ENCODE peak calls at places on chromosome 21, in five cellular contexts. One of them, this sample, is unnamed.

GRCh38 chr21:39660191-39660590 is 47.5 kb downstream of the B3GALT5 start:
- DNase-seq in RCC 7860: peak; percentile 24
- DNase-seq in EL: peak; percentile 37
- DNase-seq in SK-MEL-5: no peak
- DNase-seq in cardiac muscle cell: peak; percentile 27
- DNase-seq in this sample: peak; percentile 20

GRCh38 chr21:43812139-43812821 is 22.9 kb downstream of the RRP1 start:
- DNase-seq in RCC 7860: no peak
- DNase-seq in cardiac muscle cell: no peak
- DNase-seq in SK-MEL-5: no peak
- DNase-seq in EL: no peak
- DNase-seq in this sample: peak; percentile 23

GRCh38 chr21:38879912-38880577 is 74.3 kb downstream of the ETS2 start:
- DNase-seq in SK-MEL-5: no peak
- DNase-seq in EL: no peak
- DNase-seq in cardiac muscle cell: no peak
- DNase-seq in RCC 7860: no peak
- DNase-seq in this sample: no peak

GRCh38 chr21:41878831-41879189 is 334 bp downstream of the PRDM15 start:
- DNase-seq in cardiac muscle cell: peak; percentile 89
- DNase-seq in EL: peak; percentile 76
- DNase-seq in SK-MEL-5: peak; percentile 71
- DNase-seq in RCC 7860: peak; percentile 35
- DNase-seq in this sample: peak; percentile 86

GRCh38 chr21:46159841-46160562 is 4.6 kb upstream of the FTCD start:
- DNase-seq in cardiac muscle cell: no peak
- DNase-seq in EL: no peak
- DNase-seq in SK-MEL-5: no peak
- DNase-seq in RCC 7860: no peak
- DNase-seq in this sample: no peak

GRCh38 chr21:33801424-33802405 is 113.9 kb downstream of the ATP5PO start:
- DNase-seq in RCC 7860: peak; percentile 35
- DNase-seq in cardiac muscle cell: no peak
- DNase-seq in EL: peak; percentile 90
- DNase-seq in SK-MEL-5: peak; percentile 57
- DNase-seq in this sample: peak; percentile 44

GRCh38 chr21:38948981-38949380 is 143.3 kb downstream of the ETS2 start:
- DNase-seq in EL: no peak
- DNase-seq in RCC 7860: no peak
- DNase-seq in cardiac muscle cell: no peak
- DNase-seq in SK-MEL-5: no peak
- DNase-seq in this sample: no peak

GRCh38 chr21:41712201-41712600 is 54.7 kb downstream of the RIPK4 start:
- DNase-seq in EL: no peak
- DNase-seq in RCC 7860: no peak
- DNase-seq in SK-MEL-5: no peak
- DNase-seq in cardiac muscle cell: no peak
- DNase-seq in this sample: no peak

GRCh38 chr21:41821081-41821755 is 54.4 kb upstream of the RIPK4 start:
- DNase-seq in EL: no peak
- DNase-seq in SK-MEL-5: no peak
- DNase-seq in cardiac muscle cell: no peak
- DNase-seq in RCC 7860: no peak
- DNase-seq in this sample: no peak

GRCh38 chr21:34147835-34148804 is 74.7 kb downstream of the MRPS6 start:
- DNase-seq in RCC 7860: no peak
- DNase-seq in EL: peak; percentile 11
- DNase-seq in SK-MEL-5: no peak
- DNase-seq in cardiac muscle cell: peak; percentile 20
- DNase-seq in this sample: no peak

GRCh38 chr21:44816761-44817505 is 929 bp downstream of the SUMO3 start:
- DNase-seq in EL: no peak
- DNase-seq in SK-MEL-5: no peak
- DNase-seq in cardiac muscle cell: no peak
- DNase-seq in RCC 7860: no peak
- DNase-seq in this sample: no peak

GRCh38 chr21:24727803-24728425 is 879.4 kb downstream of the MRPL39 start:
- DNase-seq in EL: no peak
- DNase-seq in RCC 7860: no peak
- DNase-seq in SK-MEL-5: no peak
- DNase-seq in cardiac muscle cell: no peak
- DNase-seq in this sample: no peak

GRCh38 chr21:25171438-25171837 is 435.8 kb downstream of the MRPL39 start:
- DNase-seq in SK-MEL-5: no peak
- DNase-seq in EL: peak; percentile 21
- DNase-seq in cardiac muscle cell: peak; percentile 36
- DNase-seq in RCC 7860: peak; percentile 68
- DNase-seq in this sample: no peak

GRCh38 chr21:35234725-35235124 is 185.6 kb upstream of the RUNX1 start:
- DNase-seq in EL: no peak
- DNase-seq in RCC 7860: no peak
- DNase-seq in SK-MEL-5: no peak
- DNase-seq in cardiac muscle cell: no peak
- DNase-seq in this sample: no peak

GRCh38 chr21:17793271-17793670 is 25.9 kb downstream of the C21orf91 start:
- DNase-seq in EL: no peak
- DNase-seq in cardiac muscle cell: no peak
- DNase-seq in SK-MEL-5: no peak
- DNase-seq in RCC 7860: no peak
- DNase-seq in this sample: no peak

GRCh38 chr21:38859852-38860251 is 54.1 kb downstream of the ETS2 start:
- DNase-seq in SK-MEL-5: no peak
- DNase-seq in RCC 7860: no peak
- DNase-seq in EL: no peak
- DNase-seq in cardiac muscle cell: no peak
- DNase-seq in this sample: no peak

GRCh38 chr21:31326478-31327247 is 17.4 kb downstream of the TIAM1 start:
- DNase-seq in RCC 7860: no peak
- DNase-seq in EL: peak; percentile 13
- DNase-seq in SK-MEL-5: no peak
- DNase-seq in cardiac muscle cell: peak; percentile 57
- DNase-seq in this sample: no peak

GRCh38 chr21:26077523-26077922 is 93.0 kb downstream of the APP start:
- DNase-seq in EL: no peak
- DNase-seq in SK-MEL-5: no peak
- DNase-seq in RCC 7860: no peak
- DNase-seq in cardiac muscle cell: peak; percentile 58
- DNase-seq in this sample: no peak

GRCh38 chr21:32732544-32732943 is 4.7 kb upstream of the SYNJ1 start:
- DNase-seq in EL: no peak
- DNase-seq in SK-MEL-5: no peak
- DNase-seq in RCC 7860: no peak
- DNase-seq in cardiac muscle cell: no peak
- DNase-seq in this sample: no peak

GRCh38 chr21:37452222-37452621 is 85.6 kb downstream of the DYRK1A start:
- DNase-seq in EL: peak; percentile 93
- DNase-seq in RCC 7860: peak; percentile 83
- DNase-seq in cardiac muscle cell: peak; percentile 82
- DNase-seq in SK-MEL-5: no peak
- DNase-seq in this sample: peak; percentile 66

GRCh38 chr21:36909901-36910561 is 56.4 kb downstream of the HLCS start:
- DNase-seq in cardiac muscle cell: peak; percentile 97
- DNase-seq in EL: peak; percentile 97
- DNase-seq in SK-MEL-5: no peak
- DNase-seq in RCC 7860: peak; percentile 99
- DNase-seq in this sample: peak; percentile 97